ENCODE peak calls at places on chromosomes 4 and X, in eight cellular contexts. Q is H9, G is RWPE2, F is brain microvascular endothelial cell, D is gastrocnemius medialis, A is DND-41, Y is astrocyte, M is WTC11. H is an unnamed sample.

GRCh38 chrX:106481341-106481740 is 130.4 kb upstream of the RADX start:
- DNase-seq in M (peak; percentile 11), D (no peak), A (peak; percentile 4), G (no peak), Y (peak; percentile 2), F (peak; percentile 59), Q (peak; percentile 27), H (no peak)

GRCh38 chr4:158578476-158578875 is 56.8 kb downstream of the RXFP1 start:
- DNase-seq in Y (peak; percentile 14), M (no peak), D (no peak), Q (no peak), G (no peak), A (no peak), F (peak; percentile 32), H (no peak)

GRCh38 chr4:4225915-4226605 is 669 bp downstream of the OTOP1 start:
- DNase-seq in G (no peak), M (peak; percentile 36), F (no peak), Y (no peak), A (no peak), D (no peak), Q (peak; percentile 38), H (no peak)

GRCh38 chr4:87188063-87188462 is 32.4 kb downstream of the KLHL8 start:
- DNase-seq in F (no peak), A (no peak), Q (no peak), M (no peak), Y (no peak), G (no peak), D (no peak), H (no peak)

GRCh38 chr4:156038772-156039171 is 85.1 kb upstream of the CTSO start:
- DNase-seq in Y (no peak), M (no peak), D (no peak), A (no peak), F (no peak), G (no peak), Q (no peak), H (no peak)

GRCh38 chrX:103446665-103447302 is 70.4 kb downstream of the BEX3 start:
- DNase-seq in A (no peak), M (no peak), Q (no peak), F (peak; percentile 25), G (peak; percentile 55), D (no peak), Y (peak; percentile 36), H (no peak)

GRCh38 chrX:8036914-8037313 is 109.7 kb upstream of the PNPLA4 start:
- DNase-seq in D (no peak), Q (no peak), A (no peak), Y (no peak), M (no peak), F (no peak), G (no peak), H (no peak)

GRCh38 chr4:157776930-157777329 is 395.9 kb downstream of the GASK1B start:
- DNase-seq in Y (no peak), G (no peak), F (no peak), D (no peak), A (no peak), Q (no peak), M (no peak), H (no peak)

GRCh38 chrX:44580466-44580865 is 37.8 kb upstream of the FUNDC1 start:
- DNase-seq in Y (peak; percentile 68), A (no peak), F (peak; percentile 35), D (no peak), G (no peak), M (no peak), Q (no peak), H (no peak)

GRCh38 chr4:154329268-154329858 is 162.2 kb downstream of the DCHS2 start:
- DNase-seq in Y (peak; percentile 1), F (no peak), Q (no peak), M (no peak), D (no peak), A (no peak), G (no peak), H (no peak)

GRCh38 chrX:63979480-63979879 is 194.5 kb upstream of the ARHGEF9 start:
- DNase-seq in D (no peak), F (no peak), Y (no peak), A (no peak), M (no peak), Q (no peak), G (no peak), H (no peak)

GRCh38 chr4:116531870-116532269 is 553.5 kb downstream of the TRAM1L1 start:
- DNase-seq in G (no peak), M (no peak), Q (no peak), F (no peak), D (no peak), Y (no peak), A (peak; percentile 53), H (no peak)

GRCh38 chrX:116318672-116319071 is 117.7 kb upstream of the SLC6A14 start:
- DNase-seq in D (no peak), A (no peak), M (no peak), F (peak; percentile 7), Q (no peak), G (no peak), Y (no peak), H (no peak)

GRCh38 chrX:123993904-123994635 is 32.6 kb downstream of the STAG2 start:
- DNase-seq in Q (no peak), Y (no peak), F (no peak), G (no peak), M (no peak), D (no peak), A (no peak), H (no peak)

GRCh38 chrX:70525733-70526132 is 81.1 kb downstream of the DLG3 start:
- DNase-seq in Q (no peak), F (no peak), A (no peak), Y (no peak), M (no peak), G (no peak), D (no peak), H (no peak)

GRCh38 chrX:69119122-69119521 is 46.1 kb downstream of the PJA1 start:
- DNase-seq in F (no peak), G (no peak), Y (no peak), A (peak; percentile 5), M (peak; percentile 23), Q (peak; percentile 45), D (no peak), H (no peak)
- TF ChIP-seq CTCF in F (no peak), G (no peak), Y (no peak), A (no peak), M (no peak), Q (peak; percentile 48), D (no peak), H (no peak)

GRCh38 chr4:98204236-98204553 is 57.0 kb upstream of the RAP1GDS1 start:
- DNase-seq in G (no peak), Y (no peak), Q (no peak), D (no peak), M (no peak), A (no peak), F (no peak), H (no peak)

GRCh38 chr4:98203406-98204235 is 57.6 kb upstream of the RAP1GDS1 start:
- DNase-seq in M (no peak), Q (no peak), F (no peak), Y (no peak), G (no peak), D (no peak), A (no peak), H (no peak)

GRCh38 chr4:98193459-98194105 is 50.3 kb upstream of the STPG2 start:
- DNase-seq in A (no peak), Q (peak; percentile 30), Y (no peak), D (no peak), M (no peak), F (no peak), G (no peak), H (no peak)

GRCh38 chr4:98199247-98199646 is 56.0 kb upstream of the STPG2 start:
- DNase-seq in F (no peak), Q (no peak), G (no peak), A (no peak), D (no peak), Y (no peak), M (no peak), H (no peak)
- TF ChIP-seq CTCF in F (peak; percentile 9), Q (no peak), G (no peak), A (no peak), D (no peak), Y (no peak), M (no peak), H (no peak)

DNA sequence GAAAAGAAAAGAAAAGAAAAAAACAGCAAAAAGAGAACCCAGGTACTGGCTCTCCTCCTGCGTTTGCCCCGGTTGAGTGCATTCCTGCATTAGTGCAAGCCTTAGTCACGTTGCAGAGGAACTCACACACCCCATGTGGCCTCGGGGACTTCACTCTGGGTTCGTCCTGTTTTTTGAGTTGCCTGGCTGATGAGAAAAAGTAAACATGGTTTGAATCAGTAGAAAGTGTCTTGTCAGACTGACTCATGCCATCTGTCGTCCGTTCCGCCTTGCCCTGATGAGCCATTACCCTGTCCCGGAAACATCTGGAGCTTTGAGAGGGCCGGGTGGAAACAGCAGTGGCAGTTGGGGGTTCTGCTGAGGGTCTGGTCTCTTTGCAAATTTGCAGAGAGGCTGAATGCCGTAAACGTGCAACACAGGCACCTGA is 16.3 kb downstream of the CD99 start:
- DNase-seq in F (peak; percentile 93), A (peak; percentile 94), G (peak; percentile 96), Q (peak; percentile 76), Y (peak; percentile 70), M (peak; percentile 54), D (peak; percentile 68), H (no peak)
- TF ChIP-seq CTCF in F (no peak), A (peak; percentile 47), G (peak; percentile 4), Q (no peak), Y (no peak), M (no peak), D (no peak), H (peak; percentile 30)

GRCh38 chr4:142372570-142373300 is 473.4 kb downstream of the INPP4B start:
- DNase-seq in Q (no peak), M (no peak), D (no peak), Y (no peak), A (no peak), G (no peak), F (no peak), H (no peak)
- TF ChIP-seq CTCF in Q (no peak), M (no peak), D (no peak), Y (no peak), A (no peak), G (no peak), F (no peak), H (no peak)

H was measured in chondrocyte.